ENCODE peak calls at places on chromosomes 12 and 14, in seven cellular contexts. E is DND-41; Z is NCI-H2081; D is activated CD4-positive, CD25-positive, alpha-beta regulatory T cell; K is astrocyte of the cerebellum; H is psoas muscle; W is left cardiac atrium. Q is an unnamed sample.

GRCh38 chr14:38867561-38868150 is 235.4 kb downstream of the SEC23A start:
- DNase-seq in K (peak; percentile 86), W (peak; percentile 77), H (peak; percentile 41), Z (peak; percentile 88), D (peak; percentile 7), E (peak; percentile 67), Q (peak; percentile 75)

GRCh38 chr12:65952737-65953209 is 128.5 kb downstream of the HMGA2 start:
- DNase-seq in D (no peak), W (no peak), H (no peak), K (no peak), E (no peak), Z (no peak), Q (no peak)

GRCh38 chr12:124453419-124454351 is 113.7 kb downstream of the NCOR2 start:
- DNase-seq in K (no peak), E (peak; percentile 36), D (peak; percentile 66), Z (peak; percentile 53), H (peak; percentile 93), W (peak; percentile 92), Q (peak; percentile 94)

GRCh38 chr12:122874081-122874480 is 21.8 kb downstream of the VPS37B start:
- DNase-seq in W (no peak), K (no peak), E (no peak), H (no peak), Z (no peak), D (no peak), Q (no peak)

GRCh38 chr14:74558655-74559054 is 53.4 kb downstream of the LTBP2 start:
- DNase-seq in D (no peak), K (no peak), E (no peak), Z (no peak), H (peak; percentile 50), W (no peak), Q (no peak)

GRCh38 chr14:20801726-20802125 is 918 bp downstream of the RNASE1 start:
- DNase-seq in W (peak; percentile 53), E (no peak), D (no peak), H (no peak), K (no peak), Z (no peak), Q (peak; percentile 55)

GRCh38 chr14:102230481-102231210 is 74.3 kb downstream of the MOK start:
- DNase-seq in D (no peak), K (no peak), E (no peak), W (no peak), H (no peak), Z (no peak), Q (no peak)

GRCh38 chr12:77060136-77060882 is 5.1 kb downstream of the E2F7 start:
- DNase-seq in E (no peak), D (no peak), Z (no peak), W (no peak), K (no peak), H (no peak), Q (no peak)

GRCh38 chr14:103932791-103933490 is 4.7 kb downstream of the TDRD9 start:
- DNase-seq in H (no peak), D (no peak), E (no peak), K (no peak), W (no peak), Z (no peak), Q (no peak)

GRCh38 chr12:123242083-123242904 is 9.1 kb downstream of the MTRFR start:
- DNase-seq in E (no peak), Z (peak; percentile 67), H (no peak), K (no peak), W (no peak), D (no peak), Q (no peak)

GRCh38 chr14:60090864-60091519 is 731 bp upstream of the PCNX4 start:
- DNase-seq in K (peak; percentile 60), Z (peak; percentile 37), E (peak; percentile 41), H (peak; percentile 53), D (no peak), W (peak; percentile 63), Q (peak; percentile 45)

GRCh38 chr12:30013051-30013450 is 229.3 kb upstream of the TMTC1 start:
- DNase-seq in D (no peak), W (no peak), Z (no peak), H (no peak), E (no peak), K (no peak), Q (no peak)

GRCh38 chr12:20477691-20478090 is 109.4 kb downstream of the PDE3A start:
- DNase-seq in Z (no peak), D (no peak), K (no peak), H (no peak), E (no peak), W (no peak), Q (no peak)

GRCh38 chr12:121673013-121673441 is 3.6 kb upstream of the MORN3 start:
- DNase-seq in H (peak; percentile 41), D (no peak), Z (no peak), W (no peak), E (no peak), K (no peak), Q (no peak)

GRCh38 chr14:104438166-104438887 is 141.2 kb upstream of the C14orf180 start:
- DNase-seq in W (no peak), Z (no peak), H (no peak), K (no peak), E (no peak), D (no peak), Q (no peak)

GRCh38 chr14:24094839-24095195 is 706 bp downstream of the PCK2 start:
- DNase-seq in Z (no peak), E (no peak), D (no peak), H (no peak), K (no peak), W (no peak), Q (no peak)

GRCh38 chr12:16458521-16459078 is 111.2 kb downstream of the MGST1 start:
- DNase-seq in W (no peak), E (no peak), H (no peak), K (no peak), D (no peak), Z (no peak), Q (no peak)

GRCh38 chr14:68424443-68425172 is 368.3 kb downstream of the ZFP36L1 start:
- DNase-seq in W (no peak), H (no peak), D (no peak), E (no peak), K (no peak), Z (no peak), Q (no peak)

GRCh38 chr12:43988838-43989560 is 153.1 kb downstream of the TMEM117 start:
- DNase-seq in W (no peak), K (no peak), E (no peak), D (no peak), Z (no peak), H (no peak), Q (no peak)

GRCh38 chr12:51262758-51263177 is 7.4 kb downstream of the SMAGP start:
- DNase-seq in E (peak; percentile 51), D (no peak), K (no peak), H (no peak), Z (no peak), W (no peak), Q (no peak)

GRCh38 chr12:48286665-48287064 is 64.1 kb downstream of the ZNF641 start:
- DNase-seq in W (no peak), E (peak; percentile 5), Z (no peak), K (no peak), H (no peak), D (no peak), Q (no peak)